ENCODE peak calls at places on chromosomes 2 and 18, in seven cellular contexts. F, Q, A, Y, O, U and L are unnamed samples.

GRCh38 chr18:473687-474265 is 26.7 kb downstream of the COLEC12 start:
- DNase-seq in F (no peak), Q (no peak), A (no peak), Y (no peak), O (no peak), U (no peak), L (no peak)

GRCh38 chr2:28319118-28320008 is 73.3 kb upstream of the FOSL2 start:
- DNase-seq in F (no peak), Q (no peak), A (no peak), Y (no peak), O (no peak), U (no peak), L (no peak)

GRCh38 chr2:56297671-56298070 is 113.9 kb downstream of the CCDC85A start:
- DNase-seq in F (no peak), Q (no peak), A (no peak), Y (no peak), O (no peak), U (no peak), L (no peak)

GRCh38 chr2:132911726-132912724 is 242.0 kb upstream of the LYPD1 start:
- DNase-seq in F (no peak), Q (no peak), A (no peak), Y (no peak), O (no peak), U (no peak), L (no peak)

GRCh38 chr2:231241755-231242507 is 43.5 kb downstream of the ARMC9 start:
- DNase-seq in F (no peak), Q (peak; percentile 75), A (no peak), Y (peak; percentile 53), O (no peak), U (no peak), L (no peak)

GRCh38 chr2:46087492-46087891 is 209.7 kb upstream of the EPAS1 start:
- DNase-seq in F (no peak), Q (peak; percentile 18), A (no peak), Y (no peak), O (no peak), U (no peak), L (no peak)

GRCh38 chr2:176552456-176553135 is 283.4 kb downstream of the MTX2 start:
- DNase-seq in F (no peak), Q (no peak), A (no peak), Y (no peak), O (no peak), U (no peak), L (no peak)

GRCh38 chr2:221553333-221553732 is 18.8 kb downstream of the EPHA4 start:
- DNase-seq in F (no peak), Q (no peak), A (no peak), Y (no peak), O (no peak), U (no peak), L (no peak)

GRCh38 chr2:197614532-197614931 is 60.9 kb downstream of the RFTN2 start:
- DNase-seq in F (no peak), Q (no peak), A (peak; percentile 17), Y (no peak), O (no peak), U (no peak), L (no peak)

GRCh38 chr2:43576983-43577892 is 18.6 kb downstream of the THADA start:
- DNase-seq in F (peak; percentile 46), Q (no peak), A (no peak), Y (peak; percentile 29), O (no peak), U (no peak), L (no peak)

GRCh38 chr2:25587361-25587760 is 86.0 kb downstream of the DTNB start:
- DNase-seq in F (no peak), Q (no peak), A (no peak), Y (peak; percentile 56), O (no peak), U (no peak), L (no peak)

DNA sequence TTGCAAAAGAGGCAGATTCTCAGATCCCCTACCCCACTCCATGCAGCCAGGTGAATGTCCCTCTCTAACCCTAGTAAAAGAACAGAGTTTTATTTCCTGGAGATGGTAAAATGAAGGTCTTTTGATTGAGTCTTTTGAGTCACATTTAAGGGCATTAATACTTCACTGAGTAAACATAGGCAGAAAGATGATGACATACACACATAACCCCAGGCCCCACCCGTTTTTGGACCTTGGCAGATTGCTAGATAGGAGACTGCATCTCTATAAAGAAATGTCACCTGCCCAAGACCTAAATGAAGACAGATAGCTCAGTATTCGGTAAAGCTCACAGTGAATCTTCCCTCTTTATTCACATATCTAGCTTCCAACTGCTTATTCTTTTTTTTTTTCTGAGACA is 28.3 kb upstream of the PEX13 start:
- DNase-seq in F (no peak), Q (no peak), A (peak; percentile 33), Y (no peak), O (no peak), U (no peak), L (no peak)
- TF ChIP-seq EP300 in F (no peak), Q (no peak), A (no peak), Y (no peak), O (no peak), U (no peak), L (no peak)

GRCh38 chr2:208304695-208305094 is 38.6 kb downstream of the PIKFYVE start:
- DNase-seq in F (no peak), Q (no peak), A (no peak), Y (no peak), O (no peak), U (no peak), L (no peak)

GRCh38 chr2:208300847-208301618 is 35.0 kb downstream of the PIKFYVE start:
- DNase-seq in F (no peak), Q (no peak), A (no peak), Y (no peak), O (no peak), U (no peak), L (no peak)

GRCh38 chr2:208311321-208311720 is 45.3 kb downstream of the PIKFYVE start:
- DNase-seq in F (no peak), Q (no peak), A (no peak), Y (no peak), O (no peak), U (no peak), L (no peak)

GRCh38 chr2:208304157-208304556 is 38.1 kb downstream of the PIKFYVE start:
- DNase-seq in F (no peak), Q (no peak), A (no peak), Y (no peak), O (no peak), U (no peak), L (no peak)

DNA sequence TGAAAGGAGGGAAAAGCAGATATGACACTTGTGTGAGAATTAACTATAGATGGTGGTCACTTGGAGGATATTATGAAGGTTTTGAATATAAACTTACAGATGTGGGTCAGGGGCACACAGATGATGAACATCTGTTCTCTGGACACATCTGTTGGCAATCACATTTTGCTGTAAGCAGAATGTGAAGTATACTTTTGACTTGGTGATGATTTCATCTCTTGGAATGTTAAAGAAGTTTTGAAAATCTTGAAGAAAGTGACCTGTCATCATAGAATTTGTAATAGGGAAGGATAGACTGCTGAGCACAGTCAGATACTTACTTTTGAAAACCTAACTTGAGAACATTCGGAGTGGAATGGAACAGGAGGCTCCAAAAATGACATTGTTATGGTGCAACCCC is 40.2 kb downstream of the PIKFYVE start:
- DNase-seq in F (no peak), Q (no peak), A (no peak), Y (no peak), O (no peak), U (no peak), L (no peak)
- TF ChIP-seq EP300 in F (no peak), Q (no peak), A (no peak), Y (no peak), O (no peak), U (no peak), L (no peak)

GRCh38 chr2:175007510-175007909 is 2.3 kb upstream of the CHN1 start:
- DNase-seq in F (no peak), Q (no peak), A (no peak), Y (no peak), O (no peak), U (no peak), L (no peak)

GRCh38 chr2:175003875-175004729 is 1.1 kb downstream of the CHN1 start:
- DNase-seq in F (peak; percentile 41), Q (no peak), A (no peak), Y (no peak), O (no peak), U (no peak), L (no peak)

GRCh38 chr2:175002547-175003274 is 2.5 kb downstream of the CHN1 start:
- DNase-seq in F (no peak), Q (no peak), A (no peak), Y (no peak), O (no peak), U (no peak), L (no peak)

GRCh38 chr2:175004730-175004979 is 526 bp downstream of the CHN1 start:
- DNase-seq in F (peak; percentile 35), Q (no peak), A (no peak), Y (no peak), O (no peak), U (no peak), L (no peak)

DNA sequence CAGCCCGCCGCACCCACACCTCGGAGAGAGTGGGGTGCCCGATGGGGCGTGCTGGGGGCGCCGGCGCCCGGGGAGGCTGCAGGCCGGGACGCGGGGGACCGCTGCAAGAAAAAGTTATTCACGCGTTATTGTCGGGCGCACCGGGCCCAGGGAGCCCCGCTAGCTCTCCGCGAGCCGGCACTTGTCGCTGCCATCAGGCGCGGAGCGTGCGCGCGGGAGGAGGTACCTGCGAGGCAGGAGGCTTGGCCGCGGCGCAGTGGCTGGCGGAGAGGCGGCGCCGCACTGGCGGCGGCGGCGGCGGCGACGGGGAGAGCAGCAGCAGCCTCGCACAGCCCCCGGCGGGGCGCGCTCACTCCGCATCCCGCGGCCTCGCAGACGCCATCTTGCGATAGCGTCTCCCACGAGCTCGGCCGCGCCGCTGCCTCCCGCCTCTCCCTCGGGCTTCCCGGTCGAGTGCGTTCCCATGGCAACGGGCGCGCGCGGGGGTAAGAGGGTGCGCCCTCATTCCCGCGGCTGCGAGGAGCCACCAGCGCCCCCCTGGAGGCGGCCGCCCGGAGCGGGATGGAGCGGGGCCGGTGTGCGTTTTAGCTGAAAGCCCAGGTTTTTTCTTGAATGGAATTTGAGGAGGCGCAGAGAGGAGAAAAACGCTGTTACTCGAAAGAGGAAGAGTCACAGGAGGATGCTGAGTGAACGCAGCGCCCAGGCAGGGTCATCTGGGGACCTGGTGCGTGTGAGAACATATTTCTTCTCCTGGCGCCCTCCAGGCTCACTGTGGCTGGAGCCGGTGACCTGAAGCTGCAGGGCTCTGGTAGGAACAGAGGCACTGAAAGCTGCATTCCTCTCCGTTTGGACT is at the start of gene CHN1:
- DNase-seq in F (peak; percentile 70), Q (peak; percentile 91), A (peak; percentile 60), Y (peak; percentile 63), O (no peak), U (peak; percentile 49), L (peak; percentile 88)
- TF ChIP-seq EP300 in F (no peak), Q (no peak), A (no peak), Y (no peak), O (no peak), U (peak; percentile 58), L (no peak)

GRCh38 chr18:50395093-50395492 is 20.2 kb downstream of the SKA1 start:
- DNase-seq in F (no peak), Q (no peak), A (no peak), Y (no peak), O (no peak), U (no peak), L (no peak)

GRCh38 chr18:50393802-50394201 is 19.0 kb downstream of the SKA1 start:
- DNase-seq in F (no peak), Q (no peak), A (no peak), Y (no peak), O (no peak), U (no peak), L (no peak)

GRCh38 chr18:50397023-50397422 is 22.2 kb downstream of the SKA1 start:
- DNase-seq in F (no peak), Q (no peak), A (no peak), Y (no peak), O (no peak), U (no peak), L (no peak)

GRCh38 chr18:50398099-50398498 is 23.3 kb downstream of the SKA1 start:
- DNase-seq in F (no peak), Q (no peak), A (no peak), Y (no peak), O (no peak), U (no peak), L (no peak)

GRCh38 chr18:50396005-50396404 is 21.2 kb downstream of the SKA1 start:
- DNase-seq in F (no peak), Q (no peak), A (no peak), Y (no peak), O (no peak), U (no peak), L (no peak)
- TF ChIP-seq EP300 in F (no peak), Q (no peak), A (no peak), Y (no peak), O (no peak), U (no peak), L (no peak)